ENCODE peak calls at places on chromosomes 5 and 9, in five cellular contexts. H is ovary, O is tibial nerve, X is heart left ventricle, J is A549. V is an unnamed sample. For H3K4me1, the result is how much of the 10 kb centered on the place peaks cover.

GRCh38 chr9:137445930-137446431 is 4.8 kb upstream of the ENTPD8 start:
- DNase-seq in H (peak), X (peak), J (no peak), O (no peak), V (no peak)

GRCh38 chr5:90528704-90529233 is 615 bp downstream of the LYSMD3 start:
- DNase-seq in J (peak), O (peak), X (no peak), H (no peak), V (peak)

GRCh38 chr5:102663771-102664530 is 91.2 kb upstream of the PAM start:
- DNase-seq in H (no peak), X (no peak), J (no peak), O (no peak), V (no peak)

GRCh38 chr5:60417500-60418181 is 282.3 kb downstream of the DEPDC1B start:
- DNase-seq in J (no peak), X (no peak), O (no peak), H (no peak), V (no peak)

GRCh38 chr5:43851741-43852140 is 248.8 kb downstream of the NNT start:
- DNase-seq in O (no peak), J (no peak), X (no peak), H (no peak), V (no peak)

GRCh38 chr5:61969761-61970160 is 336.2 kb upstream of the KIF2A start:
- DNase-seq in H (no peak), X (no peak), O (no peak), J (no peak), V (no peak)

GRCh38 chr5:59756373-59757035 is 137.0 kb downstream of the PDE4D start:
- DNase-seq in O (no peak), H (no peak), X (no peak), J (no peak), V (no peak)

GRCh38 chr5:14513266-14513665 is 68.3 kb upstream of the OTULINL start:
- DNase-seq in O (no peak), J (no peak), H (no peak), X (no peak), V (no peak)

GRCh38 chr5:77305921-77306320 is 95.4 kb downstream of the PDE8B start:
- DNase-seq in H (no peak), J (no peak), O (no peak), X (no peak), V (no peak)

GRCh38 chr9:33044677-33045282 is 19.7 kb downstream of the DNAJA1 start:
- DNase-seq in H (no peak), O (no peak), J (peak), X (no peak), V (peak)

GRCh38 chr9:89342213-89342612 is 23.9 kb downstream of the SECISBP2 start:
- DNase-seq in H (no peak), O (no peak), X (no peak), J (no peak), V (no peak)

GRCh38 chr9:79686381-79687130 is 114.8 kb downstream of the TLE4 start:
- DNase-seq in O (no peak), X (no peak), J (no peak), H (no peak), V (no peak)

GRCh38 chr9:129719135-129719534 is 33.7 kb downstream of the PTGES start:
- DNase-seq in J (no peak), H (no peak), X (no peak), O (no peak), V (no peak)

GRCh38 chr9:93301911-93302525 is 118.1 kb downstream of the WNK2 start:
- DNase-seq in H (no peak), J (no peak), O (no peak), X (peak), V (no peak)

GRCh38 chr9:127341152-127341551 is 55.8 kb upstream of the SLC2A8 start:
- DNase-seq in J (no peak), X (no peak), H (no peak), O (no peak), V (no peak)

GRCh38 chr9:83147487-83148149 is 84.7 kb upstream of the RASEF start:
- DNase-seq in O (no peak), X (no peak), J (no peak), H (no peak), V (no peak)

GRCh38 chr5:112776301-112776856 is 38.7 kb downstream of the APC start:
- DNase-seq in J (no peak), H (no peak), O (no peak), X (no peak), V (no peak)

GRCh38 chr9:115733736-115734135 is 419.9 kb upstream of the PAPPA start:
- DNase-seq in X (no peak), H (no peak), O (no peak), J (no peak), V (no peak)

GRCh38 chr9:72292184-72292787 is 72.7 kb downstream of the ZFAND5 start:
- DNase-seq in O (no peak), J (peak), X (no peak), H (no peak), V (no peak)

DNA sequence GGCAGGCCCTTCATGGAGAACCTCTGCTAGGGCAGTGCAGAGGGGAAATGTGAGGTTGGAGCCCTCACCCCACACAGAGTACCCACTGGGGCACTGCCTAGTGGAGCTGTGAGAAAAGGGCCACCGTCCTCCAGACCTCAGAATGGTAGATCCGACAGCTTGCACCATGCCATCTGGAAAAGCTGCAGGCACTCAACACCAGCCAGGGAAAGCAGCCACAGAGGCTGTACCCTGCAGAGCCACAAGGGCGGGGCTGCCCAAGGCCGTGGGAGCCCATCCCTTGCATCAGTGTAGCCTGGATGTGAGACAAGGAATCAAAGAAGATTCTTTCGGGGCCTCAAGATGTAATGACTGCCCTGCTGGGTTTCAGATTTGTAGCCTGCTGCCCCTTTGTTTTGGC is 16.5 kb upstream of the ZDHHC11 start:
- DNase-seq in J (no peak), O (no peak), H (no peak), X (no peak), V (no peak)
- TF ChIP-seq POLR2A in J (no peak), O (no peak), H (no peak), X (no peak), V (no peak)

GRCh38 chr9:109120204-109120789 is 550 bp upstream of the TMEM245 start:
- DNase-seq in O (no peak), J (no peak), X (no peak), H (no peak), V (no peak)
- H3K4me3 ChIP-seq in O (no peak), J (peak), X (no peak), H (no peak), V (no peak)

GRCh38 chr9:123678038-123678877 is 251.7 kb downstream of the DENND1A start:
- DNase-seq in H (no peak), O (no peak), X (no peak), J (no peak), V (no peak)

GRCh38 chr9:123678878-123679329 is 251.0 kb downstream of the DENND1A start:
- DNase-seq in O (no peak), X (no peak), H (no peak), J (no peak), V (no peak)

GRCh38 chr9:123679330-123679987 is 250.5 kb downstream of the DENND1A start:
- DNase-seq in X (no peak), J (no peak), H (no peak), O (no peak), V (no peak)

GRCh38 chr9:123682746-123683145 is 247.2 kb downstream of the DENND1A start:
- DNase-seq in H (no peak), X (no peak), O (no peak), J (no peak), V (no peak)

GRCh38 chr9:123680382-123680781 is 249.5 kb downstream of the DENND1A start:
- DNase-seq in H (no peak), X (no peak), O (no peak), J (no peak), V (no peak)
- H3K4me1 ChIP-seq in H (under half), X (under half), O (under half), J (under half), V (under half)

GRCh38 chr9:136095495-136096058 is 488 bp upstream of the NACC2 start:
- DNase-seq in X (peak), H (no peak), J (no peak), O (no peak), V (no peak)
- TF ChIP-seq POLR2A in X (no peak), H (no peak), J (no peak), O (no peak), V (no peak)